ENCODE peak calls at places on chromosome 14, in ten cellular contexts. V, W, L, P, A, T, E, Y, I and Q are unnamed samples.

GRCh38 chr14:50941151-50941550 is 3.1 kb downstream of the PYGL start:
- DNase-seq in P (no peak), Y (no peak), E (no peak), T (no peak), L (peak), W (no peak), A (no peak), V (peak), I (no peak), Q (peak)

GRCh38 chr14:72545411-72546311 is 348.2 kb downstream of the DPF3 start:
- DNase-seq in Y (peak), T (no peak), E (no peak), P (no peak), I (no peak), V (no peak), A (no peak), L (no peak), W (no peak), Q (no peak)

GRCh38 chr14:77122555-77123125 is 19.0 kb downstream of the ZDHHC22 start:
- DNase-seq in I (no peak), E (no peak), A (no peak), V (no peak), P (no peak), T (no peak), L (no peak), W (no peak), Y (no peak), Q (no peak)

GRCh38 chr14:71235865-71236264 is 328.6 kb downstream of the PCNX1 start:
- DNase-seq in Y (no peak), T (no peak), L (no peak), W (no peak), I (no peak), V (peak), E (no peak), P (no peak), A (no peak), Q (no peak)

GRCh38 chr14:30195946-30196345 is 268.3 kb upstream of the PRKD1 start:
- DNase-seq in E (no peak), T (no peak), W (no peak), A (no peak), L (peak), P (no peak), Y (no peak), I (no peak), V (peak), Q (no peak)

GRCh38 chr14:91067186-91067585 is 6.7 kb upstream of the RPS6KA5 start:
- DNase-seq in W (no peak), V (no peak), A (no peak), P (no peak), T (no peak), Y (no peak), L (no peak), E (no peak), I (no peak), Q (no peak)

GRCh38 chr14:95313707-95314106 is 6.0 kb downstream of the CLMN start:
- DNase-seq in L (no peak), Y (peak), A (no peak), E (peak), P (no peak), W (no peak), T (no peak), V (no peak), I (no peak), Q (no peak)

GRCh38 chr14:97077253-97077653 is 280.1 kb downstream of the VRK1 start:
- DNase-seq in V (peak), W (no peak), I (no peak), A (no peak), P (no peak), L (no peak), E (peak), T (no peak), Y (peak), Q (peak)

GRCh38 chr14:57080691-57081090 is 188.0 kb downstream of the EXOC5 start:
- DNase-seq in L (no peak), I (no peak), W (no peak), Y (no peak), A (peak), P (no peak), V (no peak), T (no peak), E (no peak), Q (no peak)